ENCODE peak calls at places on chromosomes 5 and 9, in four cellular contexts. One of them, this sample, is unnamed.

GRCh38 chr5:149406203-149406978 is 27.3 kb upstream of the IL17B start:
- DNase-seq in left ventricle myocardium inferior: peak; percentile 75
- DNase-seq in foreskin fibroblast: peak; percentile 74
- DNase-seq in fibroblast of lung: peak; percentile 88
- DNase-seq in this sample: peak; percentile 85

GRCh38 chr9:3756071-3756470 is 230.3 kb upstream of the RFX3 start:
- DNase-seq in fibroblast of lung: peak; percentile 32
- DNase-seq in left ventricle myocardium inferior: no peak
- DNase-seq in foreskin fibroblast: no peak
- DNase-seq in this sample: no peak

GRCh38 chr9:124339603-124340146 is 75.6 kb downstream of the PSMB7 start:
- DNase-seq in left ventricle myocardium inferior: no peak
- DNase-seq in fibroblast of lung: no peak
- DNase-seq in foreskin fibroblast: no peak
- DNase-seq in this sample: no peak

GRCh38 chr5:37326536-37326935 is 44.4 kb downstream of the NUP155 start:
- DNase-seq in foreskin fibroblast: no peak
- DNase-seq in left ventricle myocardium inferior: no peak
- DNase-seq in fibroblast of lung: no peak
- DNase-seq in this sample: no peak

GRCh38 chr9:111940697-111941096 is 44.1 kb downstream of the UGCG start:
- DNase-seq in foreskin fibroblast: no peak
- DNase-seq in fibroblast of lung: peak; percentile 85
- DNase-seq in left ventricle myocardium inferior: no peak
- DNase-seq in this sample: peak; percentile 46

GRCh38 chr9:122572456-122572855 is 10.7 kb downstream of the OR1L8 start:
- DNase-seq in foreskin fibroblast: no peak
- DNase-seq in left ventricle myocardium inferior: no peak
- DNase-seq in fibroblast of lung: no peak
- DNase-seq in this sample: no peak

GRCh38 chr5:50699737-50700136 is 33.3 kb downstream of the PARP8 start:
- DNase-seq in foreskin fibroblast: no peak
- DNase-seq in left ventricle myocardium inferior: no peak
- DNase-seq in fibroblast of lung: no peak
- DNase-seq in this sample: peak; percentile 18

GRCh38 chr9:93451762-93452709 is 551 bp downstream of the FAM120A start:
- DNase-seq in left ventricle myocardium inferior: peak; percentile 55
- DNase-seq in foreskin fibroblast: peak; percentile 33
- DNase-seq in fibroblast of lung: peak; percentile 61
- DNase-seq in this sample: peak; percentile 48

GRCh38 chr5:161548472-161549094 is 2.1 kb upstream of the GABRB2 start:
- DNase-seq in foreskin fibroblast: no peak
- DNase-seq in fibroblast of lung: no peak
- DNase-seq in left ventricle myocardium inferior: no peak
- DNase-seq in this sample: no peak

GRCh38 chr5:180970875-180971274 is 17.8 kb upstream of the BTNL3 start:
- DNase-seq in foreskin fibroblast: no peak
- DNase-seq in fibroblast of lung: no peak
- DNase-seq in left ventricle myocardium inferior: no peak
- DNase-seq in this sample: no peak

GRCh38 chr9:116233160-116233530 is 79.6 kb downstream of the PAPPA start:
- DNase-seq in left ventricle myocardium inferior: no peak
- DNase-seq in foreskin fibroblast: no peak
- DNase-seq in fibroblast of lung: no peak
- DNase-seq in this sample: no peak

GRCh38 chr9:69174645-69175487 is 789 bp downstream of the TJP2 start:
- DNase-seq in foreskin fibroblast: peak; percentile 97
- DNase-seq in left ventricle myocardium inferior: no peak
- DNase-seq in fibroblast of lung: peak; percentile 99
- DNase-seq in this sample: peak; percentile 98

GRCh38 chr9:107486674-107487520 is 2.7 kb downstream of the KLF4 start:
- DNase-seq in fibroblast of lung: no peak
- DNase-seq in left ventricle myocardium inferior: peak; percentile 28
- DNase-seq in foreskin fibroblast: no peak
- DNase-seq in this sample: no peak

GRCh38 chr9:128162215-128163026 is 2.4 kb downstream of the BBLN start:
- DNase-seq in foreskin fibroblast: peak; percentile 32
- DNase-seq in fibroblast of lung: peak; percentile 23
- DNase-seq in left ventricle myocardium inferior: peak; percentile 61
- DNase-seq in this sample: no peak

GRCh38 chr5:96871022-96871388 is 5.3 kb upstream of the ERAP2 start:
- DNase-seq in foreskin fibroblast: no peak
- DNase-seq in fibroblast of lung: no peak
- DNase-seq in left ventricle myocardium inferior: no peak
- DNase-seq in this sample: no peak

GRCh38 chr5:95184924-95185323 is 100.0 kb downstream of the MCTP1 start:
- DNase-seq in fibroblast of lung: no peak
- DNase-seq in foreskin fibroblast: no peak
- DNase-seq in left ventricle myocardium inferior: no peak
- DNase-seq in this sample: no peak

GRCh38 chr5:81303563-81303962 is 2.2 kb downstream of the ZCCHC9 start:
- DNase-seq in fibroblast of lung: peak; percentile 78
- DNase-seq in left ventricle myocardium inferior: no peak
- DNase-seq in foreskin fibroblast: peak; percentile 80
- DNase-seq in this sample: peak; percentile 88

GRCh38 chr5:35230043-35230611 is at the start of gene PRLR:
- DNase-seq in fibroblast of lung: peak; percentile 12
- DNase-seq in left ventricle myocardium inferior: peak; percentile 24
- DNase-seq in foreskin fibroblast: peak; percentile 28
- DNase-seq in this sample: peak; percentile 44

GRCh38 chr5:1345876-1346626 is 1.2 kb upstream of the CLPTM1L start:
- DNase-seq in left ventricle myocardium inferior: no peak
- DNase-seq in foreskin fibroblast: no peak
- DNase-seq in fibroblast of lung: no peak
- DNase-seq in this sample: no peak

GRCh38 chr9:94498801-94499454 is 56.0 kb upstream of the PCAT7 start:
- DNase-seq in fibroblast of lung: no peak
- DNase-seq in left ventricle myocardium inferior: no peak
- DNase-seq in foreskin fibroblast: no peak
- DNase-seq in this sample: no peak

GRCh38 chr5:68337235-68337634 is 121.7 kb downstream of the PIK3R1 start:
- DNase-seq in foreskin fibroblast: no peak
- DNase-seq in left ventricle myocardium inferior: no peak
- DNase-seq in fibroblast of lung: no peak
- DNase-seq in this sample: no peak

GRCh38 chr5:39108987-39109386 is 34.8 kb upstream of the RICTOR start:
- DNase-seq in fibroblast of lung: no peak
- DNase-seq in left ventricle myocardium inferior: no peak
- DNase-seq in foreskin fibroblast: no peak
- DNase-seq in this sample: no peak

GRCh38 chr5:68419637-68420452 is 204.3 kb downstream of the PIK3R1 start:
- DNase-seq in fibroblast of lung: no peak
- DNase-seq in left ventricle myocardium inferior: no peak
- DNase-seq in foreskin fibroblast: peak; percentile 80
- DNase-seq in this sample: peak; percentile 69

GRCh38 chr5:118009761-118010297 is 978.5 kb downstream of the DTWD2 start:
- DNase-seq in foreskin fibroblast: no peak
- DNase-seq in left ventricle myocardium inferior: no peak
- DNase-seq in fibroblast of lung: no peak
- DNase-seq in this sample: no peak

GRCh38 chr5:163079618-163080017 is 357.8 kb upstream of the CCNG1 start:
- DNase-seq in foreskin fibroblast: no peak
- DNase-seq in left ventricle myocardium inferior: no peak
- DNase-seq in fibroblast of lung: peak; percentile 0
- DNase-seq in this sample: no peak
- TF ChIP-seq CTCF in foreskin fibroblast: no peak
- TF ChIP-seq CTCF in left ventricle myocardium inferior: no peak
- TF ChIP-seq CTCF in fibroblast of lung: no peak
- TF ChIP-seq CTCF in this sample: peak; percentile 19

GRCh38 chr9:92325991-92326500 is 293 bp downstream of the CENPP start:
- DNase-seq in fibroblast of lung: no peak
- DNase-seq in foreskin fibroblast: no peak
- DNase-seq in left ventricle myocardium inferior: no peak
- DNase-seq in this sample: no peak

GRCh38 chr9:92324889-92325268 is 271 bp downstream of the NOL8 start:
- DNase-seq in foreskin fibroblast: peak; percentile 14
- DNase-seq in left ventricle myocardium inferior: no peak
- DNase-seq in fibroblast of lung: no peak
- DNase-seq in this sample: no peak

GRCh38 chr9:92327283-92327850 is 1.6 kb downstream of the CENPP start:
- DNase-seq in foreskin fibroblast: no peak
- DNase-seq in fibroblast of lung: no peak
- DNase-seq in left ventricle myocardium inferior: no peak
- DNase-seq in this sample: no peak

GRCh38 chr9:92325269-92325990 is at the start of the genes CENPP and NOL8:
- DNase-seq in left ventricle myocardium inferior: peak; percentile 82
- DNase-seq in fibroblast of lung: peak; percentile 90
- DNase-seq in foreskin fibroblast: peak; percentile 83
- DNase-seq in this sample: peak; percentile 92

DNA sequence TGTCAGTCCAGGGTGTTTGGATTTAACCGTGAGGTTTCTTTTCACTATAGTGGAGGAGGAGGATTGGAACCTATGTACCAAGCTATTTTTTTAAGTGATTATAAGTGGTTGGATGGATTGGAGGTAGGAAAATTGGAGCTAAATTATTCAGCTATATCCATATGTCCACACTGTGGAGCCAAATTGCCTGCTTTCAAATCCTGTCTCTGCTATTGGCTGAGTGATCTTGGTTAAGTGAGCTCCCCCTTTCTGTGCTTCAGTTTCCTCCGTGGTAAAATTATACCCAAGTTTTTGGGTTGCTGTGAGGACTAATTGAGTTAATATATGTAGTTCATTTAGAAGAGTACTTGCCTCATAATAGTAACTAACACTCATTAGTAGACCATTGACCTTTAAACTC is 2.5 kb downstream of the CENPP start:
- DNase-seq in fibroblast of lung: peak; percentile 60
- DNase-seq in foreskin fibroblast: peak; percentile 66
- DNase-seq in left ventricle myocardium inferior: no peak
- DNase-seq in this sample: peak; percentile 89
- TF ChIP-seq CTCF in fibroblast of lung: peak; percentile 47
- TF ChIP-seq CTCF in foreskin fibroblast: peak; percentile 40
- TF ChIP-seq CTCF in left ventricle myocardium inferior: no peak
- TF ChIP-seq CTCF in this sample: peak; percentile 65

GRCh38 chr5:119302916-119303897 is 52.6 kb upstream of the TNFAIP8 start:
- DNase-seq in foreskin fibroblast: peak; percentile 96
- DNase-seq in fibroblast of lung: peak; percentile 99
- DNase-seq in left ventricle myocardium inferior: no peak
- DNase-seq in this sample: peak; percentile 96
- TF ChIP-seq CTCF in foreskin fibroblast: no peak
- TF ChIP-seq CTCF in fibroblast of lung: no peak
- TF ChIP-seq CTCF in left ventricle myocardium inferior: no peak
- TF ChIP-seq CTCF in this sample: peak; percentile 34

GRCh38 chr9:37753489-37754190 is at the start of gene TRMT10B:
- DNase-seq in fibroblast of lung: peak; percentile 73
- DNase-seq in foreskin fibroblast: peak; percentile 55
- DNase-seq in left ventricle myocardium inferior: peak; percentile 70
- DNase-seq in this sample: peak; percentile 74
- TF ChIP-seq CTCF in fibroblast of lung: no peak
- TF ChIP-seq CTCF in foreskin fibroblast: no peak
- TF ChIP-seq CTCF in left ventricle myocardium inferior: peak; percentile 35
- TF ChIP-seq CTCF in this sample: no peak

GRCh38 chr9:130205912-130206311 is 33.7 kb downstream of the NCS1 start:
- DNase-seq in fibroblast of lung: no peak
- DNase-seq in left ventricle myocardium inferior: no peak
- DNase-seq in foreskin fibroblast: no peak
- DNase-seq in this sample: no peak
- TF ChIP-seq CTCF in fibroblast of lung: no peak
- TF ChIP-seq CTCF in left ventricle myocardium inferior: no peak
- TF ChIP-seq CTCF in foreskin fibroblast: no peak
- TF ChIP-seq CTCF in this sample: no peak

GRCh38 chr5:58680503-58680902 is 97.6 kb downstream of the RAB3C start:
- DNase-seq in left ventricle myocardium inferior: no peak
- DNase-seq in foreskin fibroblast: no peak
- DNase-seq in fibroblast of lung: no peak
- DNase-seq in this sample: no peak
- TF ChIP-seq CTCF in left ventricle myocardium inferior: no peak
- TF ChIP-seq CTCF in foreskin fibroblast: no peak
- TF ChIP-seq CTCF in fibroblast of lung: no peak
- TF ChIP-seq CTCF in this sample: no peak

GRCh38 chr9:105191508-105192118 is 52.8 kb upstream of the SLC44A1 start:
- DNase-seq in foreskin fibroblast: no peak
- DNase-seq in left ventricle myocardium inferior: no peak
- DNase-seq in fibroblast of lung: peak; percentile 75
- DNase-seq in this sample: peak; percentile 70

GRCh38 chr9:105187781-105188180 is 56.7 kb upstream of the SLC44A1 start:
- DNase-seq in fibroblast of lung: peak; percentile 91
- DNase-seq in foreskin fibroblast: peak; percentile 72
- DNase-seq in left ventricle myocardium inferior: no peak
- DNase-seq in this sample: peak; percentile 91

GRCh38 chr9:105194234-105194633 is 50.2 kb upstream of the SLC44A1 start:
- DNase-seq in left ventricle myocardium inferior: no peak
- DNase-seq in foreskin fibroblast: no peak
- DNase-seq in fibroblast of lung: no peak
- DNase-seq in this sample: no peak

GRCh38 chr9:105193560-105193959 is 50.9 kb upstream of the SLC44A1 start:
- DNase-seq in left ventricle myocardium inferior: no peak
- DNase-seq in foreskin fibroblast: no peak
- DNase-seq in fibroblast of lung: no peak
- DNase-seq in this sample: no peak

GRCh38 chr9:105188746-105189145 is 55.7 kb upstream of the SLC44A1 start:
- DNase-seq in left ventricle myocardium inferior: no peak
- DNase-seq in foreskin fibroblast: no peak
- DNase-seq in fibroblast of lung: no peak
- DNase-seq in this sample: peak; percentile 23
- TF ChIP-seq CTCF in left ventricle myocardium inferior: peak; percentile 30
- TF ChIP-seq CTCF in foreskin fibroblast: no peak
- TF ChIP-seq CTCF in fibroblast of lung: no peak
- TF ChIP-seq CTCF in this sample: no peak